ENCODE peak calls at places on chromosomes 16 and 17, in ten cellular contexts. M is A549, R is transverse colon, B is IMR-90, C is spleen, J is tibial nerve, O is HCT116, X is ovary, F is body of pancreas, D is heart left ventricle. Q is an unnamed sample.

GRCh38 chr17:17824119-17824779 is 12.5 kb downstream of the SREBF1 start:
- DNase-seq in M (no peak), R (no peak), B (no peak), C (no peak), J (no peak), O (no peak), X (peak; percentile 64), F (no peak), D (no peak), Q (no peak)

GRCh38 chr17:78766225-78766624 is 15.8 kb downstream of the CYTH1 start:
- DNase-seq in M (no peak), R (no peak), B (no peak), C (no peak), J (no peak), O (no peak), X (no peak), F (no peak), D (no peak), Q (no peak)

GRCh38 chr17:8954339-8954738 is 11.2 kb downstream of the PIK3R5 start:
- DNase-seq in M (no peak), R (peak; percentile 59), B (no peak), C (peak; percentile 95), J (peak; percentile 35), O (no peak), X (no peak), F (no peak), D (peak; percentile 77), Q (no peak)

GRCh38 chr17:2122641-2123302 is 67.9 kb downstream of the HIC1 start:
- DNase-seq in M (no peak), R (peak; percentile 58), B (peak; percentile 87), C (peak; percentile 81), J (no peak), O (no peak), X (peak; percentile 53), F (peak; percentile 18), D (peak; percentile 80), Q (peak; percentile 63)

GRCh38 chr16:57519796-57520360 is 16.5 kb downstream of the CCDC102A start:
- DNase-seq in M (peak; percentile 91), R (peak; percentile 83), B (peak; percentile 52), C (peak; percentile 95), J (peak; percentile 59), O (peak; percentile 41), X (peak; percentile 89), F (peak; percentile 81), D (peak; percentile 70), Q (peak; percentile 68)

GRCh38 chr17:40827746-40828453 is 5.5 kb upstream of the KRT10 start:
- DNase-seq in M (no peak), R (no peak), B (no peak), C (no peak), J (no peak), O (peak; percentile 80), X (no peak), F (no peak), D (no peak), Q (no peak)

GRCh38 chr17:8563981-8564602 is 66.4 kb downstream of the MYH10 start:
- DNase-seq in M (no peak), R (no peak), B (peak; percentile 73), C (no peak), J (no peak), O (no peak), X (no peak), F (no peak), D (no peak), Q (no peak)

GRCh38 chr17:62321451-62321850 is 58.9 kb upstream of the EFCAB3 start:
- DNase-seq in M (no peak), R (no peak), B (no peak), C (no peak), J (no peak), O (no peak), X (no peak), F (no peak), D (no peak), Q (no peak)

GRCh38 chr17:50088952-50089825 is 6.0 kb upstream of the PDK2 start:
- DNase-seq in M (no peak), R (no peak), B (no peak), C (peak; percentile 64), J (no peak), O (no peak), X (no peak), F (no peak), D (no peak), Q (no peak)

GRCh38 chr17:5354310-5354709 is 65.2 kb downstream of the NUP88 start:
- DNase-seq in M (no peak), R (no peak), B (no peak), C (no peak), J (no peak), O (no peak), X (no peak), F (no peak), D (no peak), Q (no peak)

GRCh38 chr16:8958344-8958808 is 5.3 kb downstream of the USP7 start:
- DNase-seq in M (no peak), R (peak; percentile 52), B (peak; percentile 69), C (peak; percentile 79), J (no peak), O (no peak), X (no peak), F (no peak), D (peak; percentile 59), Q (no peak)

GRCh38 chr17:80980397-80981061 is 11.1 kb upstream of the CHMP6 start:
- DNase-seq in M (no peak), R (no peak), B (peak; percentile 47), C (no peak), J (no peak), O (no peak), X (no peak), F (no peak), D (no peak), Q (no peak)

GRCh38 chr17:12421646-12422306 is 243.9 kb upstream of the MYOCD start:
- DNase-seq in M (no peak), R (no peak), B (peak; percentile 66), C (no peak), J (no peak), O (no peak), X (peak; percentile 40), F (no peak), D (no peak), Q (no peak)

GRCh38 chr17:15929941-15930340 is 15.0 kb upstream of the ADORA2B start:
- DNase-seq in M (no peak), R (no peak), B (no peak), C (peak; percentile 41), J (no peak), O (no peak), X (no peak), F (no peak), D (no peak), Q (no peak)

GRCh38 chr16:2023098-2023925 is 3.4 kb upstream of the NHERF2 start:
- DNase-seq in M (peak; percentile 88), R (peak; percentile 97), B (peak; percentile 79), C (peak; percentile 99), J (peak; percentile 86), O (peak; percentile 77), X (peak; percentile 96), F (peak; percentile 96), D (peak; percentile 92), Q (peak; percentile 94)
- TF ChIP-seq POLR2A in M (peak; percentile 61), R (peak; percentile 42), B (no peak), C (peak; percentile 44), J (no peak), O (peak; percentile 35), X (peak; percentile 41), F (peak; percentile 24), D (no peak), Q (no peak)

DNA sequence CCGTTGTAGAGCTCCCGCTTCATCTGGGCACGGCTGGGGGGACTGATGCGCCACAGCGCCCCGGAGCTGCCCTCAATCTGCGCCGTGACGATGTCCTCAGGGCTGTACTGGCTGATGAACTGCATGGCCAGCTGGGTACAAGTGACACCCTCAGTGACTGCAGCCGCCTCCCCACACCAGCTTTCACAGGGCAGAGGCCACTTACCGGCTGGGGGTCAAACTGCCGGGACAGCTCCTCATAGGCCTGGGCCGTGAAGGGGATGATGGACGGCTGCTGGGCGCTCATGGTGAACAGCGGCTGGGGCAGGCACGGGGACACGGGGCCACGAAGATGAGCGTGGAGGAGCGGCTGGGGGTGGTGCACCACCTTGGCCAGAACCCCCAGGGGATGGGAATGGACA is 10.3 kb downstream of the CTU2 start:
- DNase-seq in M (no peak), R (no peak), B (no peak), C (no peak), J (no peak), O (no peak), X (no peak), F (no peak), D (no peak), Q (no peak)
- TF ChIP-seq POLR2A in M (no peak), R (no peak), B (no peak), C (no peak), J (no peak), O (no peak), X (no peak), F (no peak), D (no peak), Q (no peak)

GRCh38 chr17:42677921-42678781 is 1.4 kb upstream of the PLEKHH3 start:
- DNase-seq in M (peak; percentile 99), R (peak; percentile 90), B (peak; percentile 73), C (peak; percentile 94), J (peak; percentile 76), O (peak; percentile 96), X (peak; percentile 91), F (peak; percentile 90), D (peak; percentile 92), Q (no peak)
- TF ChIP-seq POLR2A in M (peak; percentile 66), R (peak; percentile 28), B (peak; percentile 30), C (no peak), J (no peak), O (peak; percentile 76), X (peak; percentile 63), F (peak; percentile 62), D (no peak), Q (no peak)

GRCh38 chr16:25134306-25134705 is 22.8 kb downstream of the LCMT1 start:
- DNase-seq in M (no peak), R (no peak), B (no peak), C (no peak), J (no peak), O (no peak), X (no peak), F (no peak), D (no peak), Q (no peak)

GRCh38 chr16:25141648-25142047 is 30.1 kb downstream of the LCMT1 start:
- DNase-seq in M (no peak), R (no peak), B (no peak), C (no peak), J (no peak), O (no peak), X (no peak), F (no peak), D (no peak), Q (no peak)

GRCh38 chr16:25135239-25135878 is 23.8 kb downstream of the LCMT1 start:
- DNase-seq in M (peak; percentile 15), R (peak; percentile 36), B (peak; percentile 83), C (no peak), J (no peak), O (no peak), X (no peak), F (no peak), D (no peak), Q (no peak)

GRCh38 chr16:25140459-25140858 is 28.9 kb downstream of the LCMT1 start:
- DNase-seq in M (no peak), R (no peak), B (peak; percentile 14), C (no peak), J (no peak), O (no peak), X (no peak), F (no peak), D (no peak), Q (no peak)

DNA sequence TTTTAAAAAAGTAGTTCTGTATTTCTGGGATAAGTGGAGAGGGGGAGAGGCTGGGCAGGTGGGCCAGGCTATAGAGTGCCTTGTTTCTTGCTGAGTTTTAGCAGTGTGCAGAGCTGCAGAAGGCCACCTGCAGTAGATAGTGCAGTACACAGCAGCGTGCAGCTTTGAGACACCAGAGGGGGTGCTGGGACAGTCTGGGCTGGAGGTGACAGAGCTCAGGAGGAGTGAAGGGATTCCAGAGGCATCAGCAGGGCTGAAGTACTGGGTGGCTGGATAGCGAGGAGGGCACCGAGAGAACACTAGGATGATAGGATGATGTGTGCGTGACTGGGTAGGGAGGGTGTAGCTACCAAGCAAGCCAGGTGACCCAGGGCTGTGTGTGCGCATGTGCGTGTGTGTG is 26.6 kb downstream of the LCMT1 start:
- DNase-seq in M (no peak), R (no peak), B (no peak), C (no peak), J (no peak), O (no peak), X (no peak), F (no peak), D (no peak), Q (no peak)
- TF ChIP-seq POLR2A in M (no peak), R (no peak), B (no peak), C (no peak), J (no peak), O (no peak), X (no peak), F (no peak), D (no peak), Q (no peak)